ENCODE peak calls at places on chromosome 9, in seven cellular contexts. C, P, X, G, J, W and F are unnamed samples.

GRCh38 chr9:137301086-137301947 is 754 bp downstream of the NRARP start:
- DNase-seq in J (no peak), C (no peak), P (no peak), W (peak), G (no peak), X (peak), F (no peak)

GRCh38 chr9:110820378-110820777 is 151.8 kb downstream of the MUSK start:
- DNase-seq in G (no peak), P (no peak), C (no peak), W (no peak), X (no peak), J (no peak), F (no peak)

GRCh38 chr9:19104528-19105282 is 2.0 kb upstream of the HAUS6 start:
- DNase-seq in P (no peak), X (no peak), W (no peak), G (no peak), C (no peak), J (no peak), F (no peak)

GRCh38 chr9:132035679-132036078 is 44.0 kb downstream of the MED27 start:
- DNase-seq in C (no peak), X (no peak), W (no peak), P (no peak), J (no peak), G (no peak), F (no peak)

GRCh38 chr9:68552700-68553099 is 12.0 kb upstream of the TMEM252 start:
- DNase-seq in G (no peak), J (no peak), C (no peak), W (no peak), P (no peak), X (no peak), F (no peak)

GRCh38 chr9:80646211-80646610 is 1043.1 kb downstream of the TLE1 start:
- DNase-seq in G (no peak), W (no peak), P (no peak), C (no peak), X (no peak), J (no peak), F (no peak)

GRCh38 chr9:131654857-131655577 is 84.9 kb downstream of the RAPGEF1 start:
- DNase-seq in G (no peak), C (no peak), J (no peak), W (no peak), P (no peak), X (no peak), F (no peak)

GRCh38 chr9:109158656-109159055 is 8.4 kb downstream of the FRRS1L start:
- DNase-seq in G (no peak), J (no peak), C (no peak), W (no peak), X (no peak), P (no peak), F (no peak)

GRCh38 chr9:116285320-116285719 is 131.7 kb downstream of the PAPPA start:
- DNase-seq in G (no peak), P (no peak), X (peak), J (no peak), C (no peak), W (no peak), F (no peak)

GRCh38 chr9:127224883-127225739 is 39.5 kb upstream of the GARNL3 start:
- DNase-seq in C (peak), P (peak), G (peak), W (peak), J (peak), X (peak), F (no peak)

GRCh38 chr9:121394292-121394691 is 24.2 kb upstream of the STOM start:
- DNase-seq in C (no peak), G (no peak), J (no peak), P (no peak), W (no peak), X (no peak), F (no peak)

GRCh38 chr9:37947987-37948386 is 44.1 kb upstream of the SLC25A51 start:
- DNase-seq in C (no peak), W (no peak), J (no peak), P (no peak), X (no peak), G (no peak), F (no peak)

GRCh38 chr9:84668204-84669007 is 1.1 kb upstream of the NTRK2 start:
- DNase-seq in W (peak), J (no peak), X (peak), C (no peak), P (no peak), G (peak), F (no peak)

GRCh38 chr9:31996331-31996730 is 388.1 kb upstream of the ACO1 start:
- DNase-seq in X (peak), J (no peak), C (no peak), G (no peak), W (no peak), P (no peak), F (no peak)

GRCh38 chr9:3528466-3528865 is 2.7 kb upstream of the RFX3 start:
- DNase-seq in W (no peak), P (peak), X (no peak), C (peak), G (peak), J (no peak), F (peak)

GRCh38 chr9:81002242-81002641 is 687.1 kb downstream of the TLE1 start:
- DNase-seq in P (peak), J (no peak), C (no peak), W (no peak), G (no peak), X (no peak), F (peak)

GRCh38 chr9:121837113-121838010 is 185.9 kb downstream of the DAB2IP start:
- DNase-seq in J (no peak), W (no peak), C (no peak), P (no peak), X (no peak), G (no peak), F (no peak)

GRCh38 chr9:80866576-80867227 is 822.6 kb downstream of the TLE1 start:
- DNase-seq in P (no peak), X (no peak), G (no peak), J (no peak), C (no peak), W (no peak), F (no peak)

GRCh38 chr9:120366646-120367019 is 213.3 kb downstream of the CDK5RAP2 start:
- DNase-seq in C (no peak), J (no peak), G (no peak), X (peak), W (no peak), P (no peak), F (no peak)

GRCh38 chr9:37994639-37995347 is 74.2 kb downstream of the SHB start:
- DNase-seq in J (peak), W (peak), P (no peak), X (no peak), G (no peak), C (no peak), F (peak)

GRCh38 chr9:92988215-92988731 is 41.0 kb downstream of the FGD3 start:
- DNase-seq in P (no peak), J (no peak), G (no peak), W (no peak), C (no peak), X (no peak), F (no peak)

GRCh38 chr9:16031971-16032370 is 479.1 kb downstream of the CCDC171 start:
- DNase-seq in J (no peak), C (no peak), P (no peak), G (no peak), X (no peak), W (no peak), F (no peak)

GRCh38 chr9:15403155-15403554 is 19.5 kb upstream of the SNAPC3 start:
- DNase-seq in J (no peak), P (no peak), W (no peak), X (peak), G (no peak), C (no peak), F (no peak)

GRCh38 chr9:135104761-135105160 is 17.3 kb downstream of the OLFM1 start:
- DNase-seq in G (no peak), X (no peak), C (no peak), W (no peak), J (no peak), P (no peak), F (no peak)

GRCh38 chr9:13146838-13147237 is 132.7 kb downstream of the MPDZ start:
- DNase-seq in X (no peak), P (no peak), J (no peak), C (no peak), G (no peak), W (no peak), F (no peak)

GRCh38 chr9:134855900-134856377 is 24.7 kb upstream of the FCN2 start:
- DNase-seq in P (no peak), X (no peak), G (no peak), C (no peak), W (no peak), J (no peak), F (no peak)

GRCh38 chr9:79809931-79810330 is 238.2 kb downstream of the TLE4 start:
- DNase-seq in W (no peak), X (no peak), C (no peak), P (no peak), G (no peak), J (no peak), F (no peak)

GRCh38 chr9:81868145-81868544 is 60.1 kb upstream of the SPATA31D4 start:
- DNase-seq in X (no peak), J (no peak), C (no peak), W (no peak), G (no peak), P (no peak), F (no peak)

GRCh38 chr9:34463098-34463900 is 4.7 kb downstream of the DNAI1 start:
- DNase-seq in C (no peak), P (no peak), J (no peak), W (no peak), G (no peak), X (no peak), F (no peak)

GRCh38 chr9:129514891-129515290 is 106.0 kb downstream of the C9orf50 start:
- DNase-seq in C (no peak), P (no peak), G (no peak), J (no peak), X (no peak), W (no peak), F (no peak)

GRCh38 chr9:135330685-135331590 is 148.6 kb upstream of the PPP1R26 start:
- DNase-seq in C (no peak), P (no peak), J (no peak), X (no peak), G (no peak), W (no peak), F (no peak)

GRCh38 chr9:99823392-99824377 is 2.0 kb downstream of the NR4A3 start:
- DNase-seq in C (peak), G (peak), W (peak), P (peak), J (peak), X (peak), F (no peak)

GRCh38 chr9:12956261-12956660 is 181.4 kb downstream of the LURAP1L start:
- DNase-seq in G (no peak), P (no peak), X (no peak), C (no peak), J (no peak), W (no peak), F (no peak)

GRCh38 chr9:87581949-87582637 is 84.4 kb downstream of the DAPK1 start:
- DNase-seq in G (no peak), P (no peak), W (no peak), X (no peak), J (no peak), C (no peak), F (no peak)

GRCh38 chr9:20309209-20309608 is 313.1 kb downstream of the MLLT3 start:
- DNase-seq in C (no peak), P (no peak), W (no peak), G (no peak), X (no peak), J (no peak), F (no peak)

GRCh38 chr9:129834489-129835127 is 467 bp downstream of the C9orf78 start:
- DNase-seq in X (no peak), J (no peak), C (no peak), G (peak), W (no peak), P (peak), F (peak)